ENCODE peak calls at places on chromosomes 4 and X, in five cellular contexts. One of them, this sample, is unnamed.

GRCh38 chr4:113437124-113437523 is 324.4 kb downstream of the CAMK2D start:
- DNase-seq in glutamatergic neuron: no peak
- DNase-seq in pancreas: no peak
- DNase-seq in dorsolateral prefrontal cortex: no peak
- DNase-seq in WTC11: no peak
- DNase-seq in this sample: no peak

GRCh38 chr4:81566076-81566663 is 94.5 kb upstream of the RASGEF1B start:
- DNase-seq in glutamatergic neuron: no peak
- DNase-seq in pancreas: no peak
- DNase-seq in dorsolateral prefrontal cortex: no peak
- DNase-seq in WTC11: no peak
- DNase-seq in this sample: no peak

GRCh38 chr4:126604273-126604867 is 1028.4 kb upstream of the INTU start:
- DNase-seq in glutamatergic neuron: peak; percentile 24
- DNase-seq in pancreas: no peak
- DNase-seq in dorsolateral prefrontal cortex: no peak
- DNase-seq in WTC11: peak; percentile 20
- DNase-seq in this sample: no peak

GRCh38 chrX:14913241-14913640 is 40.0 kb downstream of the MOSPD2 start:
- DNase-seq in glutamatergic neuron: no peak
- DNase-seq in pancreas: no peak
- DNase-seq in dorsolateral prefrontal cortex: no peak
- DNase-seq in WTC11: no peak
- DNase-seq in this sample: no peak

GRCh38 chr4:52966172-52966571 is 104.1 kb downstream of the RASL11B start:
- DNase-seq in glutamatergic neuron: no peak
- DNase-seq in pancreas: no peak
- DNase-seq in dorsolateral prefrontal cortex: no peak
- DNase-seq in WTC11: no peak
- DNase-seq in this sample: no peak

GRCh38 chr4:65865489-65865888 is 195.2 kb upstream of the EPHA5 start:
- DNase-seq in glutamatergic neuron: no peak
- DNase-seq in pancreas: no peak
- DNase-seq in dorsolateral prefrontal cortex: no peak
- DNase-seq in WTC11: no peak
- DNase-seq in this sample: no peak

GRCh38 chrX:97398030-97398551 is 514.4 kb downstream of the RPA4 start:
- DNase-seq in glutamatergic neuron: no peak
- DNase-seq in pancreas: no peak
- DNase-seq in dorsolateral prefrontal cortex: no peak
- DNase-seq in WTC11: no peak
- DNase-seq in this sample: no peak

GRCh38 chrX:111914398-111915092 is 38.6 kb downstream of the TRPC5OS start:
- DNase-seq in glutamatergic neuron: no peak
- DNase-seq in pancreas: no peak
- DNase-seq in dorsolateral prefrontal cortex: no peak
- DNase-seq in WTC11: no peak
- DNase-seq in this sample: no peak

GRCh38 chr4:118279920-118280432 is 72.8 kb downstream of the PRSS12 start:
- DNase-seq in glutamatergic neuron: no peak
- DNase-seq in pancreas: no peak
- DNase-seq in dorsolateral prefrontal cortex: no peak
- DNase-seq in WTC11: no peak
- DNase-seq in this sample: no peak

GRCh38 chrX:154750301-154751120 is at the start of gene GAB3:
- DNase-seq in glutamatergic neuron: peak; percentile 70
- DNase-seq in pancreas: no peak
- DNase-seq in dorsolateral prefrontal cortex: no peak
- DNase-seq in WTC11: peak; percentile 41
- DNase-seq in this sample: no peak

GRCh38 chr4:27003602-27004238 is 143.1 kb downstream of the STIM2 start:
- DNase-seq in glutamatergic neuron: no peak
- DNase-seq in pancreas: no peak
- DNase-seq in dorsolateral prefrontal cortex: no peak
- DNase-seq in WTC11: no peak
- DNase-seq in this sample: no peak

GRCh38 chrX:12681047-12681446 is 110.2 kb upstream of the PRPS2 start:
- DNase-seq in glutamatergic neuron: no peak
- DNase-seq in pancreas: no peak
- DNase-seq in dorsolateral prefrontal cortex: no peak
- DNase-seq in WTC11: no peak
- DNase-seq in this sample: no peak

GRCh38 chrX:12657881-12658280 is 133.3 kb upstream of the PRPS2 start:
- DNase-seq in glutamatergic neuron: no peak
- DNase-seq in pancreas: no peak
- DNase-seq in dorsolateral prefrontal cortex: no peak
- DNase-seq in WTC11: no peak
- DNase-seq in this sample: no peak

GRCh38 chr4:42906906-42907774 is 14.6 kb downstream of the GRXCR1 start:
- DNase-seq in glutamatergic neuron: no peak
- DNase-seq in pancreas: no peak
- DNase-seq in dorsolateral prefrontal cortex: no peak
- DNase-seq in WTC11: no peak
- DNase-seq in this sample: no peak

GRCh38 chr4:100391913-100392312 is 125.9 kb downstream of the EMCN start:
- DNase-seq in glutamatergic neuron: no peak
- DNase-seq in pancreas: no peak
- DNase-seq in dorsolateral prefrontal cortex: no peak
- DNase-seq in WTC11: no peak
- DNase-seq in this sample: no peak

GRCh38 chr4:169931996-169932395 is 94.2 kb downstream of the MFAP3L start:
- DNase-seq in glutamatergic neuron: no peak
- DNase-seq in pancreas: no peak
- DNase-seq in dorsolateral prefrontal cortex: no peak
- DNase-seq in WTC11: no peak
- DNase-seq in this sample: no peak

GRCh38 chr4:128322986-128323385 is 35.4 kb upstream of the PGRMC2 start:
- DNase-seq in glutamatergic neuron: no peak
- DNase-seq in pancreas: no peak
- DNase-seq in dorsolateral prefrontal cortex: no peak
- DNase-seq in WTC11: no peak
- DNase-seq in this sample: no peak

GRCh38 chr4:338759-339097 is 1.1 kb downstream of the ZNF141 start:
- DNase-seq in glutamatergic neuron: peak; percentile 21
- DNase-seq in pancreas: no peak
- DNase-seq in dorsolateral prefrontal cortex: no peak
- DNase-seq in WTC11: peak; percentile 12
- DNase-seq in this sample: no peak

GRCh38 chr4:157204634-157205244 is 15.8 kb upstream of the GRIA2 start:
- DNase-seq in glutamatergic neuron: peak; percentile 75
- DNase-seq in pancreas: no peak
- DNase-seq in dorsolateral prefrontal cortex: no peak
- DNase-seq in WTC11: peak; percentile 81
- DNase-seq in this sample: no peak

GRCh38 chr4:84499065-84499982 is at the start of gene NKX6-1:
- DNase-seq in glutamatergic neuron: peak; percentile 92
- DNase-seq in pancreas: peak; percentile 87
- DNase-seq in dorsolateral prefrontal cortex: no peak
- DNase-seq in WTC11: peak; percentile 96
- DNase-seq in this sample: no peak

GRCh38 chr4:68476191-68476590 is 28.9 kb downstream of the TMPRSS11E start:
- DNase-seq in glutamatergic neuron: no peak
- DNase-seq in pancreas: no peak
- DNase-seq in dorsolateral prefrontal cortex: no peak
- DNase-seq in WTC11: no peak
- DNase-seq in this sample: no peak

GRCh38 chrX:68762649-68763268 is 66.1 kb upstream of the EFNB1 start:
- DNase-seq in glutamatergic neuron: no peak
- DNase-seq in pancreas: no peak
- DNase-seq in dorsolateral prefrontal cortex: no peak
- DNase-seq in WTC11: no peak
- DNase-seq in this sample: no peak

GRCh38 chr4:114694770-114695169 is 96.2 kb downstream of the UGT8 start:
- DNase-seq in glutamatergic neuron: no peak
- DNase-seq in pancreas: no peak
- DNase-seq in dorsolateral prefrontal cortex: no peak
- DNase-seq in WTC11: no peak
- DNase-seq in this sample: no peak

GRCh38 chrX:149512225-149512885 is 7.2 kb upstream of the IDS start:
- DNase-seq in glutamatergic neuron: peak; percentile 51
- DNase-seq in pancreas: peak; percentile 56
- DNase-seq in dorsolateral prefrontal cortex: peak; percentile 50
- DNase-seq in WTC11: peak; percentile 48
- DNase-seq in this sample: no peak

GRCh38 chrX:121579016-121579760 is 531.8 kb downstream of the GLUD2 start:
- DNase-seq in glutamatergic neuron: no peak
- DNase-seq in pancreas: peak; percentile 16
- DNase-seq in dorsolateral prefrontal cortex: no peak
- DNase-seq in WTC11: no peak
- DNase-seq in this sample: no peak

GRCh38 chr4:83054928-83055327 is 19.9 kb downstream of the COPS4 start:
- DNase-seq in glutamatergic neuron: no peak
- DNase-seq in pancreas: no peak
- DNase-seq in dorsolateral prefrontal cortex: no peak
- DNase-seq in WTC11: no peak
- DNase-seq in this sample: no peak
- TF ChIP-seq CTCF in glutamatergic neuron: no peak
- TF ChIP-seq CTCF in pancreas: no peak
- TF ChIP-seq CTCF in dorsolateral prefrontal cortex: peak; percentile 24
- TF ChIP-seq CTCF in WTC11: no peak
- TF ChIP-seq CTCF in this sample: peak; percentile 51

GRCh38 chrX:17361620-17362019 is 13.4 kb upstream of the NHS start:
- DNase-seq in glutamatergic neuron: peak; percentile 49
- DNase-seq in pancreas: no peak
- DNase-seq in dorsolateral prefrontal cortex: no peak
- DNase-seq in WTC11: peak; percentile 63
- DNase-seq in this sample: no peak
- TF ChIP-seq CTCF in glutamatergic neuron: peak; percentile 43
- TF ChIP-seq CTCF in pancreas: no peak
- TF ChIP-seq CTCF in dorsolateral prefrontal cortex: no peak
- TF ChIP-seq CTCF in WTC11: peak; percentile 45
- TF ChIP-seq CTCF in this sample: peak; percentile 32

DNA sequence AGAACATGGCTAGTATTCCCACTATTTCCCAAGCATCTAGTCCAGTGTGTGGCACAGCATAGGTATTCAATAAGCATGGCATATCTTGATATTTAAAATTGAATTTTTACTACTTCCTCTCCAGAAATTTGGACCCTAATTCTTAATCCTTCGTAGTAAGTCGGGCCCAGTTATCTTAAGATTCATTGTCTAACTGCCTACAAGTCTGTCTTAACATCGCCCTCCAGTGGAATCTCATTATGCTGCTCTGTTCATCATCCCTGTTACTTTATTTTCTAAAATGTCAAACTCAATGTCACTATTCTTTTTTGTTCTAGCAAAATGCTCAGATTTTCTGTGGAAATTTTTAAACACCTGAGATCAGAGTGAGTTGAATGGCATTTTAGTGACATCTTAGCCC is 606.2 kb downstream of the KLHL13 start:
- DNase-seq in glutamatergic neuron: no peak
- DNase-seq in pancreas: no peak
- DNase-seq in dorsolateral prefrontal cortex: no peak
- DNase-seq in WTC11: no peak
- DNase-seq in this sample: no peak
- TF ChIP-seq CTCF in glutamatergic neuron: no peak
- TF ChIP-seq CTCF in pancreas: no peak
- TF ChIP-seq CTCF in dorsolateral prefrontal cortex: peak; percentile 36
- TF ChIP-seq CTCF in WTC11: no peak
- TF ChIP-seq CTCF in this sample: no peak

DNA sequence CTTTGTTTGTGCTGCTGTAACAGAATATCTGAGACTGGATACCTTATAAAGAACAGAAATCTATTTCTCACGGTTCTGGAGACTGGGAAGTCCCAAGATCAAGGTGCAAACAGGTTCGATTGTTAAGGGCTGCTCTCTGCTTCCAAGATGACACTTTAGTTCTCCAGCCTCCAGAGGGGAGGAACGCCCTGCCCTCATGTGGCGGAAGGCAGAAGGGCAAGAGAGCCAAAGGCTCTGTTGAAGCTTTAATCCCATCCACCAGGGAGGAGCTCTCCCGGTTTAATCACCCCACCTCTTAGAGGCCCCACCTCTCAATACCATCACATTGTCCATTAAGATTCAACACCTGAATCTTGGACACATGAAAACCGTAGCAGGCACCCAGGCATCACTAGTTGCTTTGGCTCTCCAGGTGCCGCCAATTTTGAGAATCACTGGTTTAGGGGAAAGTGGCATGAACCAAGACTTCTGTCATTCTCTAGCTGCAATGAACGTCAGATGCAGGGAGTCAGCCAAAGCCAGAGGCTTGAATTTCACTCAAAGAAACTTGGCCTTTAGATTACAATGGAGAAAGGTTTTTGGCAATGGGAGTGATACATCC is 15.6 kb downstream of the FHL1 start:
- DNase-seq in glutamatergic neuron: peak; percentile 67
- DNase-seq in pancreas: no peak
- DNase-seq in dorsolateral prefrontal cortex: no peak
- DNase-seq in WTC11: peak; percentile 63
- DNase-seq in this sample: no peak
- TF ChIP-seq CTCF in glutamatergic neuron: no peak
- TF ChIP-seq CTCF in pancreas: peak; percentile 29
- TF ChIP-seq CTCF in dorsolateral prefrontal cortex: peak; percentile 60
- TF ChIP-seq CTCF in WTC11: peak; percentile 31
- TF ChIP-seq CTCF in this sample: peak; percentile 63

GRCh38 chrX:39443240-39443639 is 642.0 kb downstream of the MID1IP1 start:
- DNase-seq in glutamatergic neuron: no peak
- DNase-seq in pancreas: no peak
- DNase-seq in dorsolateral prefrontal cortex: no peak
- DNase-seq in WTC11: no peak
- DNase-seq in this sample: no peak

GRCh38 chrX:39442332-39442731 is 641.1 kb downstream of the MID1IP1 start:
- DNase-seq in glutamatergic neuron: no peak
- DNase-seq in pancreas: no peak
- DNase-seq in dorsolateral prefrontal cortex: no peak
- DNase-seq in WTC11: no peak
- DNase-seq in this sample: no peak

GRCh38 chrX:39440734-39441305 is 639.6 kb downstream of the MID1IP1 start:
- DNase-seq in glutamatergic neuron: no peak
- DNase-seq in pancreas: no peak
- DNase-seq in dorsolateral prefrontal cortex: no peak
- DNase-seq in WTC11: no peak
- DNase-seq in this sample: no peak

GRCh38 chrX:39449352-39449751 is 648.1 kb downstream of the MID1IP1 start:
- DNase-seq in glutamatergic neuron: no peak
- DNase-seq in pancreas: no peak
- DNase-seq in dorsolateral prefrontal cortex: no peak
- DNase-seq in WTC11: no peak
- DNase-seq in this sample: no peak

GRCh38 chrX:39445336-39445735 is 644.1 kb downstream of the MID1IP1 start:
- DNase-seq in glutamatergic neuron: no peak
- DNase-seq in pancreas: no peak
- DNase-seq in dorsolateral prefrontal cortex: no peak
- DNase-seq in WTC11: peak; percentile 53
- DNase-seq in this sample: no peak
- TF ChIP-seq CTCF in glutamatergic neuron: peak; percentile 40
- TF ChIP-seq CTCF in pancreas: no peak
- TF ChIP-seq CTCF in dorsolateral prefrontal cortex: no peak
- TF ChIP-seq CTCF in WTC11: no peak
- TF ChIP-seq CTCF in this sample: no peak